ENCODE peak calls at places on chromosomes 5 and 9, in six cellular contexts. O is CD8-positive, alpha-beta T cell; L is LoVo; P is HS-5; J is T-helper 9 cell; X is activated CD4-positive, alpha-beta memory T cell treated with anti-CD3 and anti-CD28 coated beads, Interleukin-2, amount 10 ng/mL, durations not matched to agents 7 days and 5 days. V is an unnamed sample.

GRCh38 chr5:172045315-172045632 is 38.8 kb upstream of the FBXW11 start:
- DNase-seq in O (no peak), L (no peak), P (no peak), J (no peak), X (no peak), V (no peak)

GRCh38 chr5:136028782-136029742 is at the start of gene TGFBI:
- DNase-seq in O (peak), L (peak), P (no peak), J (peak), X (no peak), V (no peak)

GRCh38 chr5:174736777-174737176 is 12.4 kb downstream of the MSX2 start:
- DNase-seq in O (no peak), L (no peak), P (no peak), J (no peak), X (no peak), V (no peak)

GRCh38 chr9:34310205-34310604 is 18.9 kb downstream of the KIF24 start:
- DNase-seq in O (no peak), L (no peak), P (no peak), J (no peak), X (no peak), V (no peak)

GRCh38 chr5:181188700-181189362 is 16.2 kb downstream of the TRIM7 start:
- DNase-seq in O (peak), L (peak), P (no peak), J (peak), X (peak), V (peak)

GRCh38 chr5:92822183-92822582 is 758.8 kb downstream of the NR2F1-AS1 start:
- DNase-seq in O (no peak), L (no peak), P (no peak), J (no peak), X (no peak), V (no peak)

GRCh38 chr5:129639331-129639730 is 108.6 kb upstream of the MINAR2 start:
- DNase-seq in O (no peak), L (no peak), P (no peak), J (no peak), X (no peak), V (no peak)

GRCh38 chr5:168877132-168877895 is 298.1 kb upstream of the PANK3 start:
- DNase-seq in O (no peak), L (no peak), P (no peak), J (no peak), X (no peak), V (no peak)

GRCh38 chr5:110321117-110321516 is 405.4 kb downstream of the TMEM232 start:
- DNase-seq in O (no peak), L (no peak), P (no peak), J (no peak), X (no peak), V (no peak)

GRCh38 chr5:178982941-178983340 is 12.2 kb downstream of the GRM6 start:
- DNase-seq in O (no peak), L (no peak), P (no peak), J (no peak), X (no peak), V (no peak)

GRCh38 chr5:92769986-92770385 is 811.0 kb downstream of the NR2F1-AS1 start:
- DNase-seq in O (no peak), L (no peak), P (no peak), J (no peak), X (no peak), V (no peak)

GRCh38 chr5:63401434-63402046 is 560.7 kb downstream of the HTR1A start:
- DNase-seq in O (no peak), L (peak), P (peak), J (no peak), X (peak), V (no peak)

GRCh38 chr9:134959971-134960310 is 42.2 kb upstream of the FCN1 start:
- DNase-seq in O (no peak), L (no peak), P (no peak), J (no peak), X (no peak), V (no peak)

GRCh38 chr5:172447646-172448365 is 6.5 kb downstream of the SH3PXD2B start:
- DNase-seq in O (no peak), L (no peak), P (no peak), J (no peak), X (no peak), V (no peak)

GRCh38 chr5:142326480-142326938 is 1.7 kb upstream of the SPRY4 start:
- DNase-seq in O (no peak), L (no peak), P (no peak), J (no peak), X (no peak), V (no peak)

GRCh38 chr9:81536242-81537025 is 152.9 kb downstream of the TLE1 start:
- DNase-seq in O (no peak), L (no peak), P (no peak), J (no peak), X (no peak), V (no peak)

GRCh38 chr5:111697881-111698757 is 58.9 kb downstream of the NREP start:
- DNase-seq in O (no peak), L (no peak), P (no peak), J (no peak), X (no peak), V (no peak)

GRCh38 chr9:96126321-96126881 is 175.6 kb downstream of the HSD17B3 start:
- DNase-seq in O (no peak), L (no peak), P (no peak), J (no peak), X (no peak), V (no peak)

GRCh38 chr9:121771418-121771817 is 120.0 kb downstream of the DAB2IP start:
- DNase-seq in O (no peak), L (no peak), P (no peak), J (no peak), X (no peak), V (no peak)

GRCh38 chr9:6305954-6306563 is 22.1 kb upstream of the TPD52L3 start:
- DNase-seq in O (no peak), L (peak), P (peak), J (no peak), X (no peak), V (no peak)

V was measured in CD8-positive, alpha-beta memory T cell.